ENCODE peak calls at places on chromosomes 3 and 15, in four cellular contexts. T is IMR-90, H is K562, J is GM12878. Y is an unnamed sample.

GRCh38 chr15:58362262-58362922 is 69.4 kb upstream of the LIPC start:
- DNase-seq in T (no peak), H (no peak), J (no peak), Y (no peak)

GRCh38 chr3:62366093-62366419 is 7.3 kb downstream of the FEZF2 start:
- DNase-seq in T (no peak), H (no peak), J (no peak), Y (no peak)

GRCh38 chr3:61251174-61251972 is at the start of gene FHIT:
- DNase-seq in T (peak), H (peak), J (peak), Y (peak)

GRCh38 chr3:8769088-8769822 is at the start of gene OXTR:
- DNase-seq in T (peak), H (peak), J (no peak), Y (peak)

GRCh38 chr15:57377478-57377847 is 1.2 kb downstream of the CGNL1 start:
- DNase-seq in T (no peak), H (no peak), J (no peak), Y (peak)

GRCh38 chr3:160754371-160754854 is 1.6 kb upstream of the PPM1L start:
- DNase-seq in T (peak), H (peak), J (no peak), Y (peak)

GRCh38 chr3:50609071-50609742 is 2.4 kb downstream of the CISH start:
- DNase-seq in T (no peak), H (no peak), J (no peak), Y (no peak)

GRCh38 chr15:74994236-74994635 is 1.1 kb upstream of the SCAMP5 start:
- DNase-seq in T (no peak), H (no peak), J (no peak), Y (no peak)

GRCh38 chr15:74669627-74670026 is 26.2 kb downstream of the EDC3 start:
- DNase-seq in T (no peak), H (no peak), J (no peak), Y (no peak)

GRCh38 chr15:25545017-25545416 is 106.2 kb upstream of the UBE3A start:
- DNase-seq in T (peak), H (no peak), J (no peak), Y (no peak)

GRCh38 chr3:191959876-191960418 is 499.0 kb downstream of the PYDC2 start:
- DNase-seq in T (no peak), H (no peak), J (no peak), Y (no peak)

GRCh38 chr3:10154335-10155122 is 10.2 kb upstream of the IRAK2 start:
- DNase-seq in T (no peak), H (no peak), J (no peak), Y (no peak)

GRCh38 chr3:194274424-194275085 is 76.6 kb downstream of the CPN2 start:
- DNase-seq in T (no peak), H (no peak), J (no peak), Y (peak)

GRCh38 chr3:12149029-12149428 is 9.7 kb downstream of the TIMP4 start:
- DNase-seq in T (no peak), H (no peak), J (no peak), Y (no peak)

GRCh38 chr15:83842281-83842680 is 188.4 kb downstream of the ADAMTSL3 start:
- DNase-seq in T (no peak), H (no peak), J (no peak), Y (no peak)

GRCh38 chr15:41443275-41443674 is 26.4 kb downstream of the RTF1 start:
- DNase-seq in T (no peak), H (no peak), J (no peak), Y (no peak)

GRCh38 chr15:77986891-77987764 is 90.4 kb downstream of the TBC1D2B start:
- DNase-seq in T (no peak), H (no peak), J (no peak), Y (no peak)

GRCh38 chr3:47890832-47891620 is 88.1 kb downstream of the DHX30 start:
- DNase-seq in T (no peak), H (no peak), J (no peak), Y (no peak)

GRCh38 chr3:149968216-149968615 is 2.5 kb downstream of the PFN2 start:
- DNase-seq in T (peak), H (no peak), J (no peak), Y (no peak)

GRCh38 chr15:25803541-25803940 is 59.6 kb downstream of the ATP10A start:
- DNase-seq in T (no peak), H (no peak), J (no peak), Y (no peak)

GRCh38 chr15:56989411-56989924 is 71.0 kb downstream of the TCF12 start:
- DNase-seq in T (peak), H (peak), J (no peak), Y (no peak)

GRCh38 chr15:99547474-99547873 is 18.3 kb upstream of the MEF2A start:
- DNase-seq in T (no peak), H (no peak), J (no peak), Y (no peak)

GRCh38 chr15:80426316-80426715 is 22.1 kb downstream of the ARNT2 start:
- DNase-seq in T (no peak), H (no peak), J (no peak), Y (no peak)

GRCh38 chr3:71430941-71431552 is 152.5 kb downstream of the FOXP1 start:
- DNase-seq in T (no peak), H (no peak), J (no peak), Y (no peak)

GRCh38 chr15:61327019-61327631 is 98.0 kb upstream of the RORA start:
- DNase-seq in T (no peak), H (no peak), J (peak), Y (no peak)

GRCh38 chr15:86256628-86257027 is 177.0 kb downstream of the AGBL1 start:
- DNase-seq in T (no peak), H (no peak), J (no peak), Y (no peak)

GRCh38 chr3:156761007-156761406 is 65.1 kb upstream of the LEKR1 start:
- DNase-seq in T (no peak), H (peak), J (no peak), Y (no peak)

GRCh38 chr3:156763931-156764720 is 62.0 kb upstream of the LEKR1 start:
- DNase-seq in T (no peak), H (no peak), J (no peak), Y (no peak)

GRCh38 chr3:156761713-156762575 is 64.2 kb upstream of the LEKR1 start:
- DNase-seq in T (peak), H (no peak), J (no peak), Y (no peak)

GRCh38 chr3:156763386-156763785 is 62.8 kb upstream of the LEKR1 start:
- DNase-seq in T (no peak), H (no peak), J (no peak), Y (no peak)

DNA sequence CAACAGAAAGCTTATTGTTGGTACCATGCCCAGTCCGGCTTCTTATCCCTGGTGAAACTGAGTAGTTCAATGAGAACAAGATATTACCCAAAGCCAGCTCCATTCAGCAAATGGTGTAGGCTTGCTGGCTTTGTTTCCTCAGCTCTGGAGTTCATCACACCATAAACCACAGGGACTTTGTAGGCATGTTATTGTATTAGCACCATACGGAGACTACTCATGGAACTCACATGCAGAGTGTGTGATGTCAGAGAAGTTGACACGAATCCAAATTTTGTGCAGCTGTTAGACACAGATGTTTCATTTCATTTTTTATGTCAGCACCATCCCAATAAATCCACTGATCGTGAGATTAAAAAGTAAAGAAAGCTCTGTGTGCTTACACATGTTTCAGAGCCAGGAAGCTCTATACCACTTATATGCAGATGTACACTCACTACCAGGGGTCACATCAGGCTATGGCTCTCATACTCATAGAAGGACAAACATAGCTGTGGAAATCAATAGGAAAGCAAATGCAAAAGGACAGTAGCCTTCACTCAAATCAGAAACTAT is 63.4 kb upstream of the LEKR1 start:
- DNase-seq in T (peak), H (no peak), J (no peak), Y (no peak)
- H3K27ac ChIP-seq in T (peak), H (no peak), J (no peak), Y (no peak)

DNA sequence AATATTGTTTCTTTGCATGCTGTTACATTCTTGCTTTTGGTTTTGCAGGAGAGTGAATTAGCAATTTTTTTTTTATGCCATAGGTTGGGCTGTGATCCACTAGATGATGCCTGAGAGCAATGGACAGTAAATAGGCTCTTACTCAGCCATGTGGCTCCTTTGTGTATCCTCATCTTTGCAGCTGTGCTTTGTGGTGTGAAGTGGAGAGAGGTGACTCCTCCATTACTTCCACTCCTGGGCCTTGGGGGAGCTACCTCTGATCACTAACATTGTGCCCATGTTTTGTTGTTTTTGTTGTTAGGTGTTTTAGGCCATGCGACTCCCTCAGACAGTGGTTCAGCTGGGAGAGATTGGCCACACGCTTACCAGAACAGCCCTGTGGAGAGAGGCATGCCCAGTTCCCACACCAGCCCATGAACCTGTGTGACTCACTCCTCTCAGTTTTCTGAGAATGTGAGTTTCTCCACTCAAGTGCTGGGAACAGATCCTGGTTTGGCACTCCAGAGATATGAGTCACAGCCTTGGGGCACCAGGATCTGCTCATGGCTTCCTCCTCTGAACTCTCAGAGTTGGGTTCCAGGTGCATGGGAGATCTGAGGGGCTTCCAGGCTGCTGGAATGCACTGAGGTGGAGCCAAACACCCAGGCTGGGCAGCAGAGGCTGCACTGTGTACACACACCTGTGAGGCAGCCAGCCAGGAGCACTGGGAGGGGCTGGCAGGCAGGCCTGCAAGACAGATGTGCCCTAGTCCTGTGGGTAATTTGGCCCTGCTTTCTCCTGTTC is 785.3 kb downstream of the ROBO2 start:
- DNase-seq in T (peak), H (no peak), J (no peak), Y (peak)
- TF ChIP-seq FOS in T (no peak), H (no peak), J (no peak), Y (peak)

DNA sequence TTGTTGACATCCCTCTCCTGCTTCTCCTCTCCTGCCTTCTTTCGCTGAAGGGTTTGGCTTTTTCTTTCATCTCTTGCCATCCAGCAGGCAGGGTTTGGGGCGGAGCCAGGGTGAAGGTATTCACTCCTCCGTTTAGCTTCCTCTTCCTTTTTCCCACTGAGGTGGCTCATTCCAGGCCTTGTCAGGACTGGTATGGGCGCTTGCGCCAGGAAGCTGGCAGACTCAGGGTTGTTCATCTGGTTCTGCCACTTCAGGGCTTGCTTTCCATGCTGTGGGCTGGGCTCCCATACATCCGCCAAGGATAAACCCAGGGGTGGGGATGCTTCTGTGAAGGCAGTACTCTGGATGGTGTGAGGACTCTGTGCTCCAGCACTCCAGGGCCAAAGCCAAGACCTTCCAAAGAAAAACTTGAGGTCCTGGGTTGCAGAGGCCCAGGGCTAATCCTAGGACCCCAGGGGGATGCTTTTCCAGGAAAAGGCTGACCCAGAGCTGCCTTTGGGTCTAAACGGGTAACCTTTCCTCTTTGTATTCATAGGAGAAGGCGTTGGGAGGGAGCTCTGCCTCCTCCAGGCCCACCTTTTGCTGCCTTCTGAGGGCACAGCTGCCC is 7.7 kb upstream of the AMOTL2 start:
- DNase-seq in T (no peak), H (no peak), J (no peak), Y (no peak)
- H3K27ac ChIP-seq in T (no peak), H (no peak), J (no peak), Y (no peak)

GRCh38 chr15:52071570-52071969 is 41.0 kb downstream of the BCL2L10 start:
- DNase-seq in T (no peak), H (no peak), J (no peak), Y (no peak)
- TF ChIP-seq FOS in T (no peak), H (no peak), J (no peak), Y (no peak)

GRCh38 chr3:187000711-187001151 is 70.4 kb downstream of the ST6GAL1 start:
- DNase-seq in T (no peak), H (no peak), J (peak), Y (no peak)

GRCh38 chr3:186998937-186999368 is 68.6 kb downstream of the ST6GAL1 start:
- DNase-seq in T (no peak), H (no peak), J (no peak), Y (no peak)

GRCh38 chr3:187005827-187006481 is 75.6 kb downstream of the ST6GAL1 start:
- DNase-seq in T (no peak), H (peak), J (no peak), Y (no peak)

GRCh38 chr3:187006884-187007630 is 76.7 kb downstream of the ST6GAL1 start:
- DNase-seq in T (peak), H (no peak), J (no peak), Y (no peak)

DNA sequence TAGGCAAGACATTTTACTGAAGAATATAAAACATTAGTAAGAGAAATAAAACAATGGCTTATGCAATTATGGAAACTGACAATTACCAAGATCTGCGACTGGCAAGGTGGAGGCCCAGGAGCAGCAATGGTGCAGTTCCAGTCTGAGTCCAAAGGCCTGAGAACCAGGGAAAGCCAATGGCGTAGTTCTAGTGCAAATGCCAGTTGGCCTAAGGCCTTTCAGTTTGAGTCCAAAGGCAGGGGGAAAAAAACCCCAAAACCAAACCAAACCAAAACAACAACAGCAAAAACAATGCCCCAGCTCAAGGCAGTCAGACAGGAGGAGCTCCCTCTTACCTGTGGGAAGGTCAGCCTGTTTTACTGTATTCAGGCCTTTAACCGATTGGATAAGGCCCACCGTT is 72.6 kb downstream of the ST6GAL1 start:
- DNase-seq in T (no peak), H (no peak), J (no peak), Y (no peak)
- H3K27ac ChIP-seq in T (no peak), H (no peak), J (peak), Y (no peak)